ENCODE peak calls at places on chromosomes 4 and X, in ten cellular contexts. T is substantia nigra; X is fibroblast of mammary gland; N is CD8-positive, alpha-beta T cell; R is OCI-LY7; I is SW 1271; D is iPS DF 6.9; L is esophagus muscularis mucosa; E is left cardiac atrium; G is left ventricle myocardium superior. U is an unnamed sample.

GRCh38 chr4:85828295-85828910 is 353.5 kb downstream of the ARHGAP24 start:
- DNase-seq in N (no peak), T (no peak), L (no peak), I (no peak), G (no peak), D (no peak), X (peak; percentile 69), E (no peak), R (no peak), U (no peak)

GRCh38 chr4:3010998-3011397 is 47.6 kb downstream of the GRK4 start:
- DNase-seq in E (no peak), I (no peak), G (no peak), X (peak; percentile 91), N (no peak), L (no peak), D (no peak), R (no peak), T (no peak), U (no peak)

GRCh38 chr4:155543126-155543765 is 123.4 kb upstream of the GUCY1A1 start:
- DNase-seq in N (no peak), G (no peak), X (peak; percentile 82), T (no peak), D (no peak), E (no peak), I (peak; percentile 40), R (no peak), L (no peak), U (no peak)

GRCh38 chr4:109816082-109816442 is 500 bp downstream of the GAR1 start:
- DNase-seq in L (no peak), D (no peak), G (no peak), T (no peak), E (no peak), R (peak; percentile 30), N (peak; percentile 35), X (no peak), I (no peak), U (no peak)

GRCh38 chr4:40020221-40020620 is 36.4 kb upstream of the N4BP2 start:
- DNase-seq in R (no peak), E (no peak), G (no peak), I (no peak), T (no peak), D (no peak), N (no peak), X (no peak), L (no peak), U (no peak)

GRCh38 chrX:40316502-40316901 is 218.7 kb upstream of the BCOR start:
- DNase-seq in D (no peak), R (no peak), X (no peak), T (no peak), E (no peak), L (no peak), G (no peak), I (no peak), N (no peak), U (no peak)

GRCh38 chr4:140790765-140791164 is 34.6 kb upstream of the TBC1D9 start:
- DNase-seq in X (peak; percentile 6), N (no peak), I (no peak), D (no peak), R (peak; percentile 94), E (peak; percentile 27), T (no peak), G (peak; percentile 42), L (no peak), U (peak; percentile 18)

GRCh38 chr4:73067971-73068394 is 1.5 kb downstream of the COX18 start:
- DNase-seq in G (no peak), T (no peak), D (no peak), N (no peak), L (no peak), R (peak; percentile 41), X (peak; percentile 39), I (no peak), E (no peak), U (no peak)

GRCh38 chrX:51614353-51614752 is 4.4 kb downstream of the CENPVL3 start:
- DNase-seq in T (no peak), L (no peak), X (peak; percentile 66), N (no peak), G (no peak), D (no peak), E (no peak), I (peak; percentile 7), R (peak; percentile 51), U (no peak)

GRCh38 chr4:19880205-19880604 is 371.5 kb upstream of the SLIT2 start:
- DNase-seq in L (no peak), G (no peak), E (peak; percentile 28), R (no peak), T (no peak), I (no peak), X (no peak), D (no peak), N (no peak), U (no peak)

U was measured in hippocampal formation.